ENCODE peak calls at places on chromosome 1, in four cellular contexts. S, R, V and U are unnamed samples. For H3K27me3, the result is how much of the 10 kb centered on the place peaks cover.

GRCh38 chr1:27656157-27656893 is 15.7 kb downstream of the IFI6 start:
- DNase-seq in S (no peak), R (no peak), V (no peak), U (no peak)

GRCh38 chr1:21232044-21232443 is 55.3 kb upstream of the EIF4G3 start:
- DNase-seq in S (peak), R (peak), V (no peak), U (no peak)

GRCh38 chr1:168957818-168958217 is 148.7 kb upstream of the ATP1B1 start:
- DNase-seq in S (no peak), R (no peak), V (no peak), U (no peak)

GRCh38 chr1:27430903-27431653 is 38.7 kb downstream of the GPR3 start:
- DNase-seq in S (no peak), R (no peak), V (no peak), U (no peak)

GRCh38 chr1:211525101-211525676 is 33.2 kb upstream of the RD3 start:
- DNase-seq in S (no peak), R (no peak), V (no peak), U (no peak)

GRCh38 chr1:59885160-59885832 is 41.3 kb downstream of the CYP2J2 start:
- DNase-seq in S (no peak), R (no peak), V (no peak), U (no peak)

GRCh38 chr1:16145988-16146887 is 9.6 kb downstream of the EPHA2 start:
- DNase-seq in S (no peak), R (no peak), V (no peak), U (no peak)

GRCh38 chr1:160630523-160631087 is 16.2 kb downstream of the SLAMF1 start:
- DNase-seq in S (no peak), R (no peak), V (no peak), U (no peak)

GRCh38 chr1:42937836-42938595 is 20.7 kb downstream of the SLC2A1 start:
- DNase-seq in S (no peak), R (no peak), V (no peak), U (no peak)

GRCh38 chr1:31183927-31184554 is 55.6 kb downstream of the NKAIN1 start:
- DNase-seq in S (peak), R (no peak), V (no peak), U (peak)

GRCh38 chr1:27527223-27527856 is 37.4 kb upstream of the WASF2 start:
- DNase-seq in S (no peak), R (peak), V (no peak), U (peak)

GRCh38 chr1:200875416-200875815 is 2.6 kb downstream of the GPR25 start:
- DNase-seq in S (no peak), R (no peak), V (no peak), U (no peak)

GRCh38 chr1:8664887-8665286 is 152.6 kb downstream of the RERE start:
- DNase-seq in S (no peak), R (no peak), V (no peak), U (no peak)

GRCh38 chr1:3042481-3042880 is 21.2 kb downstream of the ACTRT2 start:
- DNase-seq in S (no peak), R (no peak), V (no peak), U (no peak)

GRCh38 chr1:12135612-12136011 is 31.2 kb upstream of the TNFRSF1B start:
- DNase-seq in S (no peak), R (no peak), V (no peak), U (no peak)

GRCh38 chr1:201400257-201401230 is 1.4 kb upstream of the LAD1 start:
- DNase-seq in S (no peak), R (no peak), V (no peak), U (no peak)

GRCh38 chr1:22450421-22451021 is 1.1 kb upstream of the ZBTB40 start:
- DNase-seq in S (no peak), R (no peak), V (no peak), U (no peak)

GRCh38 chr1:30872033-30872947 is 36.3 kb downstream of the SDC3 start:
- DNase-seq in S (no peak), R (no peak), V (no peak), U (no peak)

GRCh38 chr1:244303610-244303969 is 148.1 kb downstream of the ADSS2 start:
- DNase-seq in S (no peak), R (no peak), V (no peak), U (no peak)

GRCh38 chr1:205294175-205294913 is 27.2 kb downstream of the NUAK2 start:
- DNase-seq in S (no peak), R (no peak), V (no peak), U (peak)

GRCh38 chr1:30857062-30857461 is 51.5 kb downstream of the SDC3 start:
- DNase-seq in S (no peak), R (no peak), V (no peak), U (no peak)

GRCh38 chr1:10630661-10631120 is 155.9 kb downstream of the PEX14 start:
- DNase-seq in S (no peak), R (no peak), V (no peak), U (no peak)

GRCh38 chr1:155127672-155128468 is at the start of gene EFNA1:
- DNase-seq in S (no peak), R (no peak), V (no peak), U (no peak)

GRCh38 chr1:117883620-117884019 is 45.8 kb downstream of the GDAP2 start:
- DNase-seq in S (no peak), R (no peak), V (no peak), U (no peak)

GRCh38 chr1:203440780-203441179 is 34.8 kb upstream of the PRELP start:
- DNase-seq in S (no peak), R (no peak), V (no peak), U (no peak)

GRCh38 chr1:33349081-33349759 is 28.3 kb upstream of the A3GALT2 start:
- DNase-seq in S (no peak), R (peak), V (no peak), U (no peak)

DNA sequence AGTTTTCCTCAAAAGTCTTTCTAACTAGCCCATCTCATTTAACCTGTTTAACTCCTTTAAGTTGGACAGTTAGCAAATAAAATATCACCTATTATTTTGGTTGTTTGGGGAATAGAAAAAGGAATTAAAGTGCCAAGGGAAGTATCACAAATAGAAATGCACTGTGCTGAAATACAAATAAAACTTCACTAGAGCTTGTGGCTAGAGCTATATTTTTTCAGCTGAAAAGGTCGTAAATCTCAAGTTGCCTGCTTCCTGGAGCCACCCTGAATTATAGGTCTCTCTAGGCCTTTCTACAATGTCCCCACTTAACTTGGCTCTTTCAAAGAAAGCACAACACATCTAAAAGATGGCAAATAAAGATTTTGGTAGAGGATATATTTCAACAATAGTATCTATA is 5.0 kb upstream of the RNF2 start:
- DNase-seq in S (no peak), R (no peak), V (no peak), U (no peak)
- H3K27me3 ChIP-seq in S (under half), R (under half), V (under half), U (under half)

GRCh38 chr1:199704231-199704630 is 323.3 kb upstream of the NR5A2 start:
- DNase-seq in S (no peak), R (no peak), V (no peak), U (no peak)

GRCh38 chr1:199701731-199702130 is 325.8 kb upstream of the NR5A2 start:
- DNase-seq in S (no peak), R (no peak), V (no peak), U (no peak)

GRCh38 chr1:199706826-199707606 is 320.5 kb upstream of the NR5A2 start:
- DNase-seq in S (no peak), R (no peak), V (no peak), U (no peak)

GRCh38 chr1:199710974-199711373 is 316.5 kb upstream of the NR5A2 start:
- DNase-seq in S (no peak), R (no peak), V (no peak), U (no peak)

DNA sequence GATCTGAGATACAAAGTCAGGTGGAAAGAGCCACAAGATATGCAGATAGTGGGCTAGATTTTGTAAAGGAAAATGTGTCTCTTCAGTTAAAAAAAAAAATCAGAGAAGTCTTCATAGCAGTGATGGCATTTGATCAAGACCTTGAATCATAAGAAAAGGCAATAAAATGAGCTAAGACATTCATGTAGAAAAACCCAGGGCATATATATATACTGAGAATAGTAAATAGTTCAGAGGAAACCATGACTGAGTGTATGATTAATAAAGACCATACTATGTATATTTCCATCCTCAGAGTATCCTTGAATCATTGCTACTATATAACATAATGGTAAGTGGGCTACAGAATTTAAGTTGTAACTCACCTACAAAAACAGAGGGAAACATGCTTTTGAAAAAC is 321.7 kb upstream of the NR5A2 start:
- DNase-seq in S (no peak), R (no peak), V (no peak), U (no peak)
- H3K27me3 ChIP-seq in S (under half), R (under half), V (under half), U (under half)

GRCh38 chr1:229042482-229042881 is 228.4 kb upstream of the RAB4A start:
- DNase-seq in S (no peak), R (no peak), V (no peak), U (no peak)
- H3K27me3 ChIP-seq in S (under half), R (under half), V (under half), U (under half)

GRCh38 chr1:231189683-231190270 is 27.9 kb downstream of the TRIM67 start:
- DNase-seq in S (no peak), R (no peak), V (no peak), U (no peak)
- H3K27me3 ChIP-seq in S (under half), R (under half), V (under half), U (under half)